ENCODE peak calls at places on chromosomes 2 and 18, in eight cellular contexts. U is colonic mucosa, G is AG04450, H is substantia nigra, K is body of pancreas, J is GM23248, P is SK-N-MC, X is aorta. W is an unnamed sample.

GRCh38 chr2:23614701-23615100 is 229.7 kb downstream of the KLHL29 start:
- DNase-seq in U (no peak), H (no peak), P (no peak), G (no peak), X (no peak), K (no peak), J (no peak), W (no peak)

GRCh38 chr2:215140166-215140707 is 1.8 kb upstream of the ABCA12 start:
- DNase-seq in J (peak), G (no peak), X (no peak), H (no peak), K (no peak), U (no peak), P (no peak), W (no peak)

GRCh38 chr2:119106301-119106897 is 52.2 kb downstream of the C1QL2 start:
- DNase-seq in G (no peak), K (peak), U (peak), P (peak), X (no peak), J (peak), H (peak), W (no peak)

GRCh38 chr2:2919574-2920365 is 457.8 kb downstream of the EIPR1 start:
- DNase-seq in J (no peak), K (no peak), H (no peak), U (no peak), X (no peak), G (no peak), P (no peak), W (no peak)

GRCh38 chr18:62606106-62606505 is 83.3 kb downstream of the ZCCHC2 start:
- DNase-seq in P (no peak), U (no peak), X (no peak), K (no peak), G (no peak), H (no peak), J (peak), W (no peak)

GRCh38 chr2:120750488-120751210 is 15.0 kb downstream of the GLI2 start:
- DNase-seq in J (peak), X (no peak), K (no peak), U (peak), H (no peak), G (no peak), P (no peak), W (no peak)

GRCh38 chr2:234952270-234953115 is 676 bp downstream of the SH3BP4 start:
- DNase-seq in U (no peak), P (no peak), K (peak), J (peak), H (no peak), G (no peak), X (peak), W (no peak)

GRCh38 chr2:116719841-116720240 is 1094.7 kb upstream of the DDX18 start:
- DNase-seq in K (peak), J (no peak), H (no peak), G (no peak), P (no peak), X (no peak), U (no peak), W (no peak)

GRCh38 chr18:23824704-23825103 is 135.5 kb downstream of the LAMA3 start:
- DNase-seq in G (no peak), J (peak), H (no peak), X (no peak), P (no peak), K (no peak), U (no peak), W (no peak)

GRCh38 chr2:221792971-221793670 is 221.0 kb upstream of the EPHA4 start:
- DNase-seq in J (no peak), G (no peak), P (no peak), U (no peak), X (no peak), K (no peak), H (no peak), W (no peak)

GRCh38 chr2:100235098-100235497 is 87.2 kb downstream of the LONRF2 start:
- DNase-seq in J (no peak), X (no peak), G (no peak), P (no peak), H (no peak), U (no peak), K (no peak), W (peak)

GRCh38 chr2:1784087-1784486 is 39.8 kb upstream of the PXDN start:
- DNase-seq in H (no peak), G (no peak), K (no peak), P (no peak), X (no peak), J (peak), U (no peak), W (no peak)

GRCh38 chr2:106519767-106520166 is 32.6 kb downstream of the CD8B2 start:
- DNase-seq in K (no peak), G (no peak), H (no peak), U (no peak), J (no peak), X (no peak), P (no peak), W (no peak)

GRCh38 chr2:75277111-75277510 is 77.8 kb upstream of the TACR1 start:
- DNase-seq in U (no peak), X (no peak), G (no peak), K (no peak), H (no peak), J (peak), P (peak), W (no peak)
- H3K27ac ChIP-seq in U (no peak), X (no peak), G (peak), K (no peak), H (no peak), J (peak), P (peak), W (no peak)

GRCh38 chr18:55300469-55301195 is 287.4 kb downstream of the TCF4 start:
- DNase-seq in H (no peak), G (no peak), P (peak), X (no peak), U (no peak), K (no peak), J (peak), W (no peak)
- H3K27ac ChIP-seq in H (peak), G (no peak), P (peak), X (no peak), U (no peak), K (no peak), J (peak), W (no peak)

GRCh38 chr2:223093436-223093839 is 41.4 kb downstream of the KCNE4 start:
- DNase-seq in X (peak), G (peak), K (peak), U (no peak), P (peak), J (peak), H (no peak), W (no peak)
- H3K27ac ChIP-seq in X (no peak), G (no peak), K (peak), U (no peak), P (peak), J (peak), H (no peak), W (no peak)

GRCh38 chr18:35347991-35348390 is 3.8 kb upstream of the ZNF24 start:
- DNase-seq in P (no peak), X (no peak), H (no peak), G (no peak), K (no peak), U (no peak), J (no peak), W (no peak)

GRCh38 chr18:35355140-35355618 is 11.0 kb upstream of the ZNF24 start:
- DNase-seq in K (peak), J (peak), X (peak), H (peak), U (peak), P (no peak), G (peak), W (peak)

GRCh38 chr18:35352778-35353177 is 8.6 kb upstream of the ZNF24 start:
- DNase-seq in G (no peak), J (no peak), K (no peak), X (no peak), H (no peak), U (no peak), P (no peak), W (no peak)

DNA sequence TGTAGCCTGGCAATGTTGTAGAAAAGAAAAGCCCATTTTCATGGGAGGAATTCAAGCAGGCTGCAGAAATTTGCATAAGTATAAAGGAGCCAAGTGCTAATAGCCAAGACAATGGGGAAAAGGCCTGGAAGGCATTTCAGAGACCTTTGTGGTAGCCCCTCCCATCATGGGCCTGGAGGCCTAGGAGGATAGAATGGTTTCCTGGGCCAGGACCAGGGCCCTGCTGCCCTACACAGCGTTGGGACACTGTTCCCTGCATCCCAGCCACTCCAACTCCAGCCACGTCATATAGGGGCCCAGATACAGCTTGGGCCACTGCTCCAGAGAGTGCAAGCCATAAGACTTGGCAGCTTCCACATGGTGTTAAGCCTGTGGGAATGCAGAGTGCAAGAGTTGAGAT is 8.1 kb upstream of the ZNF24 start:
- DNase-seq in U (no peak), P (no peak), H (no peak), X (no peak), G (no peak), K (no peak), J (no peak), W (no peak)
- H3K27ac ChIP-seq in U (no peak), P (no peak), H (no peak), X (no peak), G (no peak), K (no peak), J (no peak), W (no peak)

DNA sequence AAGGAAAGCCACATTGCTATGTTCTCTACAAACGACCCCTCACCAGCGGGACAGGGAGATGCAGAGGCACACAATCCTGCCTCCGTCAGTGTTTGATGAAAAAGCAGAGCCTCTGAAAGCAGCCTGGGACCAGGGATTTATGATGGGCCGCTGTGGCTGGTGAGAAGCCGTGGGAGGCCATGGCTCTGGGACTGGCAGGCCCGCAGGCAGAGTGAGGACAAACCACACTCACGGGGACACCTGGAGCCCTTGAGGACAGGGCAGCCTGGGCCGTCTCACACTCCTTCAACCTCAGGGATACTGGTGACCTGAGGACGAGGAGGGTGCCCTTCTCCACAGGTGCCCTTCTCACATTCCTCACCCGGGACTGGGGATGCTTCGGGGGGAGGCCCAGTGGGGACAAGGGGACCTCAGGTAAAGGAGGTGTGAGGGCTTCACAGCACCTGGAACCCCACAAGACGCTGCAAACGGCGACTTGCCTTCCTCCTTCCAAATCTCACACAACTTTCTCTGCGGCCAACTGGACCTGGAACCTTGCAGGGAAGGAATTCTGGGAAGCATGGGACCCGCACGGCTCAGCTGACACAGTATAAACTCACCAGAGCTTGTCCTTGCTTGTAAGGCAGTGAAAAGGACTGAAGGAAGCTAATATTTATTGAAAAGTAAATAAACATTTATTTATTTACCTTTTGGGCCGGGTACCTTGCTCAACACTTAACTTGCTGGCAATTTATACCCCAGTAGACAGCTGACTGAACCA is 5.3 kb upstream of the LDLRAD4 start:
- DNase-seq in K (no peak), H (no peak), G (no peak), P (no peak), U (no peak), J (no peak), X (no peak), W (no peak)
- H3K27ac ChIP-seq in K (no peak), H (no peak), G (no peak), P (no peak), U (no peak), J (no peak), X (no peak), W (no peak)

DNA sequence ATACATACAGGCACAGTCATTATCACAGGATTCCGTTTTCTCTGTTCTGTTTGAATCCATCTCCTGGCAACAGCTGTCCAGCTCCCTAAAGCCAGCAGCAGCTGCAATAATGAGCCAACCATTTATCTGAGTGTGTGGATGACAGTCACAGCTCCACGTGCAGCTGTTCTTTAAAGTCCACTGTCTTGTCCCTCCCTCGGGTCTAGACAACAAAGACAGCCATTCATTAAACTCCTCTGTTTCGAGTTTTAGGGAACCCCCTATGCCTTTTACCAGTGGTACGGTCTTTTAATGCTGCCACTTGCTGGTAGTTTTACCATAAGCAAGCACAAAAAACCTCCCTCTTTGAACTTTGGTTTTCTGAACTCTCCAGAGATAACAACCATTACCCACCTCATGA is 16.0 kb upstream of the MSGN1 start:
- DNase-seq in P (no peak), G (no peak), J (peak), X (no peak), U (no peak), K (no peak), H (no peak), W (no peak)
- H3K27ac ChIP-seq in P (no peak), G (no peak), J (no peak), X (no peak), U (no peak), K (no peak), H (no peak), W (no peak)

GRCh38 chr18:8003878-8004675 is 437.0 kb downstream of the PTPRM start:
- DNase-seq in G (no peak), K (no peak), X (no peak), J (no peak), P (no peak), U (no peak), H (no peak), W (no peak)
- H3K27ac ChIP-seq in G (peak), K (no peak), X (no peak), J (no peak), P (no peak), U (no peak), H (no peak), W (no peak)

GRCh38 chr2:172427990-172428840 is 829 bp downstream of the ITGA6 start:
- DNase-seq in J (peak), X (peak), U (peak), K (peak), P (no peak), G (no peak), H (peak), W (peak)

GRCh38 chr2:172430671-172431070 is 3.3 kb downstream of the ITGA6 start:
- DNase-seq in J (peak), K (no peak), H (no peak), X (no peak), G (no peak), P (no peak), U (no peak), W (no peak)

GRCh38 chr2:172428841-172429173 is 1.4 kb downstream of the ITGA6 start:
- DNase-seq in J (no peak), U (no peak), P (no peak), X (no peak), G (no peak), K (no peak), H (no peak), W (no peak)

GRCh38 chr2:172430027-172430426 is 2.6 kb downstream of the ITGA6 start:
- DNase-seq in H (no peak), K (no peak), U (no peak), P (no peak), X (no peak), J (no peak), G (no peak), W (no peak)

DNA sequence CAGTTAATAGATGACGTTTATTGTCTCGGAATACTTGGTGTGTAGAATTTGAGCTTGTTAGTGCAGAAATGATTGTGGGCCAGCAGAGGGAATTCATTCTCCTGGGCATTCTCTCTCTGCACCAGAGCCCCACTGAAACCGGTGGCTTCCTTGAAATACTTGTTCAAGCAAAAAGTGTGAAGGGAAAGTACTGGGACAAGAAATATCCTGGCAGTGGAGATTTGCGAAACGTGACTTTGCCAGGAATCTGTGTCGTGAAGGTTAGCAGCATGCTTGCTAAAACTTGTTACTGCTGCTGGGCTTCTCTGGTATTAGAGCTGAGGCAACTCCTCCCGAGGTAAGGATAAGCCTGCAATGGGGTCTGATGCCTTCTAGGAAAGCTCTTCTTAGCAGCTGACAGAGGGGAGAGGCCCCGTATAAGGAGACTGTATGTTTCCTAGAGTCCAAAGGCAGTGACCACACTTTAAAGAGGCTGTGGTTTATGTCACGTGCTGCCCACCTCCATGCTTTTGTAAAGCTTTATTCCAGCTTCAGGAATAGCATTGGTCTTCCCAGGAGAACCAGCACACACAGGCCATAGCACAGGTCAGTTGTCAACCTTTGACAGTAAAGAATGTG is 2.1 kb downstream of the ITGA6 start:
- DNase-seq in U (no peak), X (no peak), G (no peak), H (no peak), J (peak), P (no peak), K (peak), W (no peak)
- H3K27ac ChIP-seq in U (peak), X (no peak), G (peak), H (no peak), J (no peak), P (no peak), K (peak), W (peak)

W was measured in CD4-positive, alpha-beta memory T cell.